ENCODE peak calls at places on chromosomes 13 and 19, in seven cellular contexts. Z, X, G, F, K, U and O are unnamed samples.

GRCh38 chr19:10036601-10037071 is 23.4 kb downstream of the RDH8 start:
- DNase-seq in Z (peak), X (no peak), G (no peak), F (no peak), K (no peak), U (no peak), O (no peak)

GRCh38 chr13:95292622-95293021 is 8.6 kb downstream of the ABCC4 start:
- DNase-seq in Z (no peak), X (no peak), G (no peak), F (no peak), K (no peak), U (no peak), O (no peak)

GRCh38 chr19:12868540-12869112 is 12.6 kb downstream of the DNASE2 start:
- DNase-seq in Z (peak), X (no peak), G (no peak), F (no peak), K (no peak), U (no peak), O (no peak)

GRCh38 chr13:85031771-85032170 is 767.4 kb downstream of the SLITRK6 start:
- DNase-seq in Z (no peak), X (no peak), G (no peak), F (no peak), K (no peak), U (no peak), O (no peak)

GRCh38 chr13:111549464-111549863 is 229.0 kb downstream of the TEX29 start:
- DNase-seq in Z (no peak), X (no peak), G (no peak), F (no peak), K (no peak), U (no peak), O (no peak)

GRCh38 chr19:3670796-3671679 is 29.2 kb downstream of the PIP5K1C start:
- DNase-seq in Z (no peak), X (no peak), G (peak), F (peak), K (no peak), U (no peak), O (no peak)

GRCh38 chr13:51298812-51299211 is 40.7 kb upstream of the SERPINE3 start:
- DNase-seq in Z (peak), X (no peak), G (no peak), F (no peak), K (no peak), U (no peak), O (no peak)

GRCh38 chr13:26340812-26341211 is 86.9 kb downstream of the CDK8 start:
- DNase-seq in Z (no peak), X (no peak), G (no peak), F (no peak), K (no peak), U (no peak), O (no peak)

GRCh38 chr13:28251462-28251861 is 113.1 kb downstream of the PAN3 start:
- DNase-seq in Z (no peak), X (no peak), G (no peak), F (no peak), K (no peak), U (no peak), O (no peak)

GRCh38 chr13:104750377-104750776 is 1684.2 kb upstream of the SLC10A2 start:
- DNase-seq in Z (no peak), X (peak), G (no peak), F (no peak), K (no peak), U (no peak), O (no peak)

GRCh38 chr13:37457594-37457993 is 141.0 kb downstream of the POSTN start:
- DNase-seq in Z (no peak), X (no peak), G (no peak), F (no peak), K (no peak), U (no peak), O (no peak)

GRCh38 chr19:16814526-16815100 is 14.6 kb upstream of the SIN3B start:
- DNase-seq in Z (no peak), X (no peak), G (no peak), F (no peak), K (no peak), U (no peak), O (no peak)

GRCh38 chr13:71249031-71249430 is 618.0 kb downstream of the DACH1 start:
- DNase-seq in Z (no peak), X (no peak), G (no peak), F (no peak), K (no peak), U (no peak), O (no peak)

GRCh38 chr19:33060586-33060985 is 4.1 kb downstream of the RHPN2 start:
- DNase-seq in Z (no peak), X (no peak), G (no peak), F (no peak), K (no peak), U (no peak), O (no peak)

GRCh38 chr13:40772765-40773473 is 1.9 kb upstream of the MRPS31 start:
- DNase-seq in Z (no peak), X (no peak), G (no peak), F (no peak), K (no peak), U (no peak), O (no peak)

GRCh38 chr13:44088911-44089851 is 209.5 kb downstream of the LACC1 start:
- DNase-seq in Z (no peak), X (no peak), G (no peak), F (no peak), K (no peak), U (peak), O (no peak)

GRCh38 chr19:46611791-46612190 is 10.7 kb downstream of the CALM3 start:
- DNase-seq in Z (no peak), X (no peak), G (no peak), F (no peak), K (no peak), U (no peak), O (no peak)

GRCh38 chr13:33717775-33718174 is 100.2 kb upstream of the RFC3 start:
- DNase-seq in Z (no peak), X (no peak), G (no peak), F (no peak), K (no peak), U (no peak), O (no peak)

GRCh38 chr19:55777528-55777927 is 8.6 kb downstream of the RFPL4AL1 start:
- DNase-seq in Z (no peak), X (no peak), G (no peak), F (no peak), K (no peak), U (no peak), O (no peak)

GRCh38 chr19:4866595-4867424 is 657 bp downstream of the PLIN3 start:
- DNase-seq in Z (no peak), X (no peak), G (no peak), F (no peak), K (no peak), U (peak), O (no peak)

GRCh38 chr13:80037505-80037888 is 303.4 kb downstream of the SPRY2 start:
- DNase-seq in Z (peak), X (peak), G (peak), F (no peak), K (peak), U (no peak), O (peak)